ENCODE peak calls at places on chromosomes 1 and 21, in seven cellular contexts. X, L, Q, O, Z, A and B are unnamed samples.
A peak's percentile ranks its signal among the peaks of the same experiment; 100 is the strongest.

GRCh38 chr1:172969611-172970010 is 81.1 kb downstream of the TNFSF18 start:
- DNase-seq in X (no peak), L (peak; percentile 68), Q (no peak), O (no peak), Z (no peak), A (no peak), B (no peak)

GRCh38 chr1:5832916-5833895 is 159.0 kb downstream of the NPHP4 start:
- DNase-seq in X (no peak), L (no peak), Q (no peak), O (no peak), Z (no peak), A (no peak), B (no peak)

GRCh38 chr1:230915079-230915478 is 46.8 kb upstream of the C1orf198 start:
- DNase-seq in X (no peak), L (no peak), Q (no peak), O (no peak), Z (no peak), A (no peak), B (no peak)

GRCh38 chr1:101438359-101438758 is 201.5 kb downstream of the S1PR1 start:
- DNase-seq in X (no peak), L (no peak), Q (no peak), O (no peak), Z (no peak), A (no peak), B (no peak)

GRCh38 chr1:235933483-235934116 is 66.9 kb upstream of the LYST start:
- DNase-seq in X (no peak), L (no peak), Q (no peak), O (no peak), Z (no peak), A (peak; percentile 59), B (no peak)

GRCh38 chr1:60878323-60878722 is 204.0 kb upstream of the NFIA start:
- DNase-seq in X (no peak), L (no peak), Q (no peak), O (no peak), Z (no peak), A (no peak), B (no peak)

GRCh38 chr1:58165073-58165472 is 381.5 kb downstream of the OMA1 start:
- DNase-seq in X (no peak), L (no peak), Q (no peak), O (no peak), Z (no peak), A (no peak), B (no peak)

GRCh38 chr21:26972131-26972707 is 5.3 kb upstream of the ADAMTS5 start:
- DNase-seq in X (no peak), L (no peak), Q (no peak), O (no peak), Z (no peak), A (no peak), B (no peak)

GRCh38 chr1:46552357-46553237 is 1.1 kb upstream of the KNCN start:
- DNase-seq in X (no peak), L (no peak), Q (no peak), O (no peak), Z (no peak), A (no peak), B (peak; percentile 29)

GRCh38 chr1:38826262-38826661 is 33.3 kb downstream of the RRAGC start:
- DNase-seq in X (no peak), L (no peak), Q (no peak), O (no peak), Z (no peak), A (no peak), B (peak; percentile 61)

GRCh38 chr1:247110627-247111258 is 6.6 kb upstream of the ZNF669 start:
- DNase-seq in X (no peak), L (peak; percentile 19), Q (no peak), O (no peak), Z (no peak), A (no peak), B (no peak)
- H3K9me3 ChIP-seq in X (no peaks in the 10 kb centered on the region), L (no peaks in the 10 kb centered on the region), Q (no peaks in the 10 kb centered on the region), O (no peaks in the 10 kb centered on the region), Z (no peaks in the 10 kb centered on the region), A (no peaks in the 10 kb centered on the region), B (no peaks in the 10 kb centered on the region)

DNA sequence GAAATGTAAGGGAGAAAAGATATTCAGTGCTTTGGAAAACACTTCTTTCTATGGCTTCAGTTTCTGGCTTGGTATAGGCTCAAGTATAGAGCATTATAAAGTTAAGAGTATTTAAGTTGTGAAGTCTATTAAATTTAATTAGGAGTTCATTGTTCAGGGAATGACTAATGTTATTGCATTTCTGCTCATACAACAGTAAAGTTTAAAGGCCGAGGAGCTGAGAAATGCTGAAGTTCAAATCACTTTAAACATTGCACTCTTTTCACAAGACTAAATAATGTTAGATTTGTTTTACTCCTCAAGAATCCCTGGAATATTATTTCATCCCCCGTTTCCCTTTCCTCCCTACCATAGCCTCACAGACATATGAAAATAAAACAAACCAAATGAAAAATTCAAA is 30.1 kb downstream of the RGS5 start:
- DNase-seq in X (no peak), L (peak; percentile 13), Q (no peak), O (no peak), Z (no peak), A (no peak), B (peak; percentile 55)
- H3K4me1 ChIP-seq in X (no peaks in the 10 kb centered on the region), L (peaks cover 21% of the 10 kb centered on the region), Q (peaks cover 3% of the 10 kb centered on the region), O (peaks cover 1% of the 10 kb centered on the region), Z (no peaks in the 10 kb centered on the region), A (peaks cover 3% of the 10 kb centered on the region), B (peaks cover 69% of the 10 kb centered on the region)

GRCh38 chr1:24111264-24111997 is 504 bp downstream of the MYOM3 start:
- DNase-seq in X (no peak), L (no peak), Q (no peak), O (no peak), Z (no peak), A (peak; percentile 88), B (no peak)
- H3K27ac ChIP-seq in X (no peak overlapping the region), L (no peak overlapping the region), Q (no peak overlapping the region), O (no peak overlapping the region), Z (no peak overlapping the region), A (peak overlapping the region; percentile 25), B (no peak overlapping the region)

GRCh38 chr1:4108341-4108740 is 208.3 kb upstream of the C1orf174 start:
- DNase-seq in X (no peak), L (no peak), Q (no peak), O (no peak), Z (no peak), A (peak; percentile 25), B (peak; percentile 24)

GRCh38 chr1:4108741-4109625 is 208.9 kb upstream of the C1orf174 start:
- DNase-seq in X (no peak), L (no peak), Q (no peak), O (no peak), Z (no peak), A (peak; percentile 50), B (no peak)

GRCh38 chr1:4106731-4107130 is 206.7 kb upstream of the C1orf174 start:
- DNase-seq in X (no peak), L (no peak), Q (no peak), O (no peak), Z (no peak), A (peak; percentile 9), B (no peak)

GRCh38 chr1:4107291-4107690 is 207.2 kb upstream of the C1orf174 start:
- DNase-seq in X (no peak), L (no peak), Q (no peak), O (no peak), Z (no peak), A (peak; percentile 13), B (no peak)

GRCh38 chr1:4105300-4105880 is 205.3 kb upstream of the C1orf174 start:
- DNase-seq in X (no peak), L (no peak), Q (no peak), O (no peak), Z (no peak), A (no peak), B (no peak)
- H3K9me3 ChIP-seq in X (no peaks in the 10 kb centered on the region), L (no peaks in the 10 kb centered on the region), Q (no peaks in the 10 kb centered on the region), O (no peaks in the 10 kb centered on the region), Z (no peaks in the 10 kb centered on the region), A (no peaks in the 10 kb centered on the region), B (no peaks in the 10 kb centered on the region)